ENCODE peak calls at places on chromosomes 7 and 10, in eight cellular contexts. R is nephron progenitor cell; Y is AG10803; Q is PC-9; A is spleen; P is mesothelial cell of epicardium; X is heart right ventricle; D is CD4-positive, alpha-beta T cell. W is an unnamed sample.

GRCh38 chr7:139708541-139708940 is 69.3 kb downstream of the HIPK2 start:
- DNase-seq in R (no peak), Y (no peak), Q (no peak), A (no peak), P (no peak), X (no peak), D (no peak), W (no peak)

GRCh38 chr7:2958416-2959342 is 85.0 kb downstream of the CARD11 start:
- DNase-seq in R (no peak), Y (no peak), Q (peak; percentile 9), A (no peak), P (peak; percentile 29), X (no peak), D (no peak), W (no peak)

GRCh38 chr7:44072364-44073231 is 7.2 kb upstream of the PGAM2 start:
- DNase-seq in R (peak; percentile 69), Y (peak; percentile 78), Q (peak; percentile 94), A (peak; percentile 86), P (peak; percentile 72), X (peak; percentile 81), D (peak; percentile 35), W (peak; percentile 63)

GRCh38 chr7:158631574-158632195 is 44.1 kb upstream of the PTPRN2 start:
- DNase-seq in R (no peak), Y (no peak), Q (no peak), A (no peak), P (no peak), X (no peak), D (no peak), W (no peak)

GRCh38 chr7:3461923-3462322 is 160.9 kb downstream of the SDK1 start:
- DNase-seq in R (no peak), Y (no peak), Q (no peak), A (no peak), P (no peak), X (no peak), D (peak; percentile 66), W (no peak)

GRCh38 chr7:128351296-128352123 is 7.8 kb upstream of the RBM28 start:
- DNase-seq in R (no peak), Y (no peak), Q (no peak), A (peak; percentile 80), P (no peak), X (peak; percentile 33), D (no peak), W (no peak)

GRCh38 chr7:45712057-45712689 is 138.0 kb downstream of the ADCY1 start:
- DNase-seq in R (no peak), Y (no peak), Q (no peak), A (no peak), P (no peak), X (no peak), D (no peak), W (no peak)

GRCh38 chr10:85682621-85683020 is 684.0 kb downstream of the GRID1 start:
- DNase-seq in R (no peak), Y (no peak), Q (no peak), A (no peak), P (no peak), X (no peak), D (no peak), W (no peak)

GRCh38 chr10:14774214-14774580 is 500 bp downstream of the FAM107B start:
- DNase-seq in R (no peak), Y (no peak), Q (no peak), A (no peak), P (no peak), X (no peak), D (no peak), W (no peak)

GRCh38 chr10:14772399-14772798 is 2.3 kb downstream of the FAM107B start:
- DNase-seq in R (no peak), Y (no peak), Q (no peak), A (no peak), P (no peak), X (no peak), D (no peak), W (no peak)

GRCh38 chr10:14775656-14776055 is 959 bp upstream of the FAM107B start:
- DNase-seq in R (no peak), Y (no peak), Q (no peak), A (no peak), P (no peak), X (no peak), D (no peak), W (no peak)

GRCh38 chr10:14774797-14775196 is at the start of gene FAM107B:
- DNase-seq in R (no peak), Y (no peak), Q (no peak), A (no peak), P (no peak), X (no peak), D (no peak), W (no peak)

GRCh38 chr10:14773551-14774213 is 1.0 kb downstream of the FAM107B start:
- DNase-seq in R (no peak), Y (no peak), Q (no peak), A (no peak), P (no peak), X (no peak), D (no peak), W (no peak)
- TF ChIP-seq CTCF in R (peak; percentile 10), Y (no peak), Q (no peak), A (no peak), P (peak; percentile 51), X (peak; percentile 28), D (no peak), W (peak; percentile 36)

DNA sequence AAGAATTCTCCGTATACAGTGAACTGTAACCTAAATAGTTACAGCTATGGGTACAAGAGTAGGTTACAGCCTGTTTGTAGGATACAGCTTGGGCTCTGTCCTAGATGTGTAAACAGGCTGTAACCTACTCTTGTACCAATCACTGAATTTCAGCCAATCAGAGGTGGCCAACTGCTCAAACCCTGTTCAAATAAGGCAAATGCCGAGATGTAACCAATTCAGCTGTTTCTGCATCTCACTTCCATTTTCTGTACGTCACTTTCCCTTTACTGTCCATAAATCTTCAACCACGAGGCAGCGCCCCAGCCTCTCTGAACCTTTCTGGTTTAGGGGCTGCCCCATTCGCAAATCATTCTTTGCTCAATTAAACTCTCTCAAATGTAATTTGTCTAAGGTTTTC is 8.3 kb upstream of the MMP21 start:
- DNase-seq in R (no peak), Y (no peak), Q (no peak), A (no peak), P (no peak), X (no peak), D (no peak), W (no peak)
- TF ChIP-seq CTCF in R (no peak), Y (no peak), Q (no peak), A (no peak), P (no peak), X (no peak), D (no peak), W (no peak)

DNA sequence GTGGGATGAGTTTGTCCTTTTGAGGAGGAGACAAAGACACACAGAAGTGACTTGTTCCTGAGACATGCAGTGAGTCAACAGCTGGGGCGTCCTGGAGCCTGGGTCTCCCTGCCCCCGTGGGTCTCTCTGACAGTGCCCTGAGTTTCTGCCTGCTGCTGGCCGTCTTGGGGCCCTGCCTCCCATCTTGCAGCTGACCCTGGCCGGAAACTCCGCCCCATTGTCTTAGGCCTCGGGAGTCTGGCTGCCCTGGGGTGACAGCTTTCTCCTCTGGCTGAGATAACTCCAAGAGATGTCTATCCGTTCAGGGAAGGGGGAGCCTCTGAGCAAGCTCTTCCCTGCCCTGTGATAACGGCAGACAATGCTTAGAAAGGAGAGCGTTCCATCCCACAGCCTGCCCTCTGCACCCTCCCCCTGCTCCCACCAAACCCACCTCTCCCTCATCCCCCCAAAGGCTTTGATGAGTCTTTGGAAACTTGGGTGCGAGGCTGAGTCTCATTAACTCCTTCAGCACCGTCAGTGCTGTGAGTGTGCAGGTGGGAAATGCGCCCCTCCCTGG is 69.5 kb upstream of the PODXL start:
- DNase-seq in R (peak; percentile 39), Y (peak; percentile 77), Q (peak; percentile 96), A (no peak), P (no peak), X (peak; percentile 53), D (no peak), W (peak; percentile 33)
- TF ChIP-seq CTCF in R (no peak), Y (peak; percentile 41), Q (no peak), A (no peak), P (no peak), X (no peak), D (no peak), W (no peak)

GRCh38 chr7:46772740-46773139 is 809.2 kb downstream of the TNS3 start:
- DNase-seq in R (no peak), Y (no peak), Q (no peak), A (no peak), P (no peak), X (no peak), D (no peak), W (no peak)
- TF ChIP-seq CTCF in R (no peak), Y (no peak), Q (no peak), A (no peak), P (no peak), X (no peak), D (no peak), W (no peak)

GRCh38 chr7:27367179-27367929 is 124.8 kb downstream of the EVX1 start:
- DNase-seq in R (no peak), Y (no peak), Q (no peak), A (no peak), P (no peak), X (no peak), D (no peak), W (no peak)
- TF ChIP-seq CTCF in R (no peak), Y (no peak), Q (no peak), A (no peak), P (no peak), X (no peak), D (no peak), W (no peak)

DNA sequence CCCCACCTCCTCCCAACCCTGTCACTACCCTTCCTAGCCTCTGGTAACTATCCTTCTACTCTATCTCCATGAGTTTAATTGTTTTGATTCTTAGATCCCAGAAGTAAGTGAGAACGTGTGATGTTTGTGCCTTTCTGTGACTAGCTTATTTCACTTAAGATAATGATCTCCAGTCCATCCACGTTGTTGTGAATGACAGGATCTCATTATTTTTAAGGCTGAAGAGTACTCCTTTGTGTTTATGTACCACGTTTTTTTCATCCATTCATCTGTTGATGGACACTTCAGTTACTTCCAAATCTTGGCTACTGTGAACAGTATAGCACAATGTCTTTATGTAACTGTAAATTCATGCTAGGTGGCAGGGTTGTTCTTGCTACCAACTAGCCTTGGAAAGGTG is 461.6 kb downstream of the PLXDC2 start:
- DNase-seq in R (no peak), Y (no peak), Q (no peak), A (no peak), P (no peak), X (no peak), D (no peak), W (no peak)
- TF ChIP-seq CTCF in R (no peak), Y (no peak), Q (no peak), A (no peak), P (no peak), X (no peak), D (no peak), W (no peak)

W was measured in endothelial cell.